ENCODE peak calls at places on chromosomes 1 and 21, in six cellular contexts. M, D, R, J, N and P are unnamed samples.

GRCh38 chr1:153649867-153650235 is 8.7 kb upstream of the SNAPIN start:
- DNase-seq in D (no peak), J (no peak), M (no peak), R (no peak), N (no peak), P (no peak)

GRCh38 chr1:167467126-167467725 is 51.1 kb downstream of the CD247 start:
- DNase-seq in N (no peak), D (no peak), R (no peak), M (no peak), J (no peak), P (no peak)

GRCh38 chr1:236413688-236414087 is 19.6 kb downstream of the EDARADD start:
- DNase-seq in M (no peak), N (no peak), D (no peak), R (no peak), J (no peak), P (no peak)

GRCh38 chr1:210532223-210532598 is 203.5 kb downstream of the HHAT start:
- DNase-seq in N (no peak), M (no peak), R (peak), D (no peak), J (no peak), P (no peak)

GRCh38 chr1:29708381-29708780 is 472.1 kb downstream of the PTPRU start:
- DNase-seq in M (no peak), R (peak), D (no peak), J (no peak), N (no peak), P (no peak)

GRCh38 chr1:204075116-204075636 is 2.3 kb downstream of the SOX13 start:
- DNase-seq in N (peak), M (no peak), D (no peak), R (no peak), J (no peak), P (no peak)

GRCh38 chr1:22761821-22762220 is 51.2 kb downstream of the EPHB2 start:
- DNase-seq in J (no peak), M (no peak), D (no peak), N (no peak), R (peak), P (no peak)

GRCh38 chr1:116329524-116330341 is 43.3 kb upstream of the ATP1A1 start:
- DNase-seq in J (no peak), D (no peak), N (no peak), R (no peak), M (no peak), P (no peak)

GRCh38 chr1:157198619-157199420 is 60.6 kb upstream of the ETV3 start:
- DNase-seq in N (no peak), M (no peak), D (no peak), R (no peak), J (no peak), P (no peak)

GRCh38 chr21:45460011-45460565 is 55.1 kb downstream of the COL18A1 start:
- DNase-seq in R (no peak), M (no peak), D (no peak), J (no peak), N (no peak), P (no peak)
- TF ChIP-seq YY1 in R (no peak), M (no peak), D (no peak), J (no peak), N (no peak), P (no peak)

GRCh38 chr21:45975017-45975595 is 6.5 kb upstream of the COL6A1 start:
- DNase-seq in J (no peak), D (no peak), N (no peak), M (peak), R (no peak), P (peak)
- H3K27ac ChIP-seq in J (no peak), D (no peak), N (no peak), M (no peak), R (peak), P (peak)

GRCh38 chr1:56362994-56363770 is 216.2 kb downstream of the PLPP3 start:
- DNase-seq in N (peak), J (no peak), R (peak), M (no peak), D (no peak), P (no peak)

GRCh38 chr1:56357931-56358783 is 221.2 kb downstream of the PLPP3 start:
- DNase-seq in D (no peak), N (no peak), R (no peak), J (no peak), M (no peak), P (no peak)

GRCh38 chr1:56356376-56356775 is 223.0 kb downstream of the PLPP3 start:
- DNase-seq in N (no peak), M (no peak), J (no peak), D (no peak), R (no peak), P (no peak)

GRCh38 chr1:56359036-56359435 is 220.3 kb downstream of the PLPP3 start:
- DNase-seq in R (no peak), N (no peak), M (no peak), D (no peak), J (no peak), P (no peak)

DNA sequence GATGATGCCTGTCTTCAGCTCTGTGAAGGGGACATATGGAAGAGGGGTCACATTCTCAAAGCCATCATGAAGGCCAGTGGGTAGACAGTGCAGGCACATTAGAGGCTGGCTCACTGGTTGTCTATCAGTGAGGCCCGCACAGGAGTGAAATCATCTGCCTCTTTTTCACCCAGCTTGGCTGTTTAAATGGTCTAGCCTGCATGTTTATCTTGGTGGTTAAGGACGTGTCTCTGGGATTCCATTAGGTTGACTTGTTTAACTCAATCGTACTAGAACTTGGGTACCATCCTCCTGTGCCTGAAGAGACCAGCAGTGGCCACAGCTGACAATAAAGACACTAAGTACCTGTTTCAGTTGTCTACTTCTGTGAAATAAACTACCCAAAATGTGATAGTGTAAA is 219.3 kb downstream of the PLPP3 start:
- DNase-seq in R (no peak), J (no peak), N (no peak), D (no peak), M (no peak), P (no peak)
- TF ChIP-seq YY1 in R (no peak), J (no peak), N (no peak), D (no peak), M (no peak), P (no peak)

GRCh38 chr1:58921342-58921741 is 137.5 kb upstream of the JUN start:
- DNase-seq in D (no peak), M (no peak), N (no peak), J (no peak), R (no peak), P (no peak)

GRCh38 chr1:58923090-58923470 is 139.2 kb upstream of the JUN start:
- DNase-seq in N (no peak), R (no peak), J (no peak), M (no peak), D (no peak), P (no peak)

GRCh38 chr1:58921751-58922150 is 137.9 kb upstream of the JUN start:
- DNase-seq in M (no peak), J (no peak), N (no peak), D (no peak), R (no peak), P (no peak)

GRCh38 chr1:58924016-58924565 is 140.2 kb upstream of the JUN start:
- DNase-seq in N (no peak), D (no peak), M (no peak), R (no peak), J (no peak), P (no peak)

GRCh38 chr1:58922302-58923089 is 138.6 kb upstream of the JUN start:
- DNase-seq in M (no peak), D (peak), J (no peak), N (no peak), R (no peak), P (no peak)
- H3K27ac ChIP-seq in M (no peak), D (no peak), J (no peak), N (no peak), R (no peak), P (no peak)

GRCh38 chr1:27990920-27991537 is 31.3 kb downstream of the XKR8 start:
- DNase-seq in R (no peak), M (no peak), D (no peak), J (no peak), N (no peak), P (no peak)

GRCh38 chr1:27993241-27993640 is 33.5 kb downstream of the XKR8 start:
- DNase-seq in D (no peak), M (no peak), R (no peak), N (no peak), J (no peak), P (no peak)

GRCh38 chr1:27994060-27994459 is 34.3 kb downstream of the XKR8 start:
- DNase-seq in N (no peak), D (no peak), M (no peak), J (no peak), R (no peak), P (no peak)

DNA sequence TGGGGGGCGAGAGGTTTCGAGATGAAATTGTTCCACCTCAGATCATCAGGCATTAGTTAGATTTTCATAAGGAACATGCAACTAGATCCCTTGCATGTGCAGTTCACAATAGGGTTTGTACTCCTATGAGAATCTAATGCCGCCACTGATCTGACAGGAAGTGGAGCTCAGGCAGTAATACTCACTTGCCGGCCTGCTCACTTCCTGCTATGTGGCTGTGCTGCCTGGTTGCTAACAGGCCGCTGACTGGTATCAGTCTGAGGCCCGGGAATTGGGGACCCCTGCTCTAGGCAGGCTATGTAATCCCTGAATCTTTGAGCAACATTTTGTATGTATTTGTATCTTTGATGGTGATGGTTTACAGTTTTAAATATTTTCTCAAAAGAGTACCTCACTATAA is 32.5 kb downstream of the XKR8 start:
- DNase-seq in M (no peak), D (no peak), N (no peak), J (no peak), R (no peak), P (no peak)
- TF ChIP-seq YY1 in M (no peak), D (no peak), N (no peak), J (no peak), R (no peak), P (no peak)